ENCODE peak calls at places on chromosomes 11 and 22, in seven cellular contexts. S is uterus; G is heart left ventricle; V is effector memory CD4-positive, alpha-beta T cell; Z is coronary artery; C is fibroblast of the aortic adventitia; J is GM23248. H is an unnamed sample.

GRCh38 chr11:92886243-92886905 is 83.1 kb upstream of the MTNR1B start:
- DNase-seq in S (no peak), G (no peak), V (no peak), Z (no peak), C (peak; percentile 51), J (peak; percentile 61), H (peak; percentile 71)

GRCh38 chr11:4094348-4095291 is at the start of gene RRM1:
- DNase-seq in S (peak; percentile 96), G (peak; percentile 96), V (peak; percentile 88), Z (peak; percentile 96), C (peak; percentile 95), J (peak; percentile 98), H (peak; percentile 98)

GRCh38 chr11:103811870-103812509 is 224.4 kb upstream of the DDI1 start:
- DNase-seq in S (no peak), G (no peak), V (no peak), Z (no peak), C (no peak), J (no peak), H (no peak)

GRCh38 chr11:35494966-35495365 is 30.4 kb downstream of the PAMR1 start:
- DNase-seq in S (no peak), G (no peak), V (no peak), Z (no peak), C (no peak), J (no peak), H (no peak)

GRCh38 chr11:1121343-1122331 is 36.1 kb upstream of the MUC5AC start:
- DNase-seq in S (no peak), G (peak; percentile 37), V (no peak), Z (no peak), C (peak; percentile 10), J (peak; percentile 36), H (no peak)

GRCh38 chr11:27124514-27125264 is 84.1 kb downstream of the BBOX1 start:
- DNase-seq in S (no peak), G (no peak), V (no peak), Z (no peak), C (peak; percentile 65), J (peak; percentile 57), H (peak; percentile 55)

GRCh38 chr22:39938509-39938908 is 21.7 kb upstream of the TMA7B start:
- DNase-seq in S (no peak), G (no peak), V (no peak), Z (no peak), C (no peak), J (no peak), H (no peak)

GRCh38 chr11:44950036-44950624 is 553 bp downstream of the TP53I11 start:
- DNase-seq in S (peak; percentile 42), G (peak; percentile 74), V (no peak), Z (no peak), C (no peak), J (peak; percentile 55), H (no peak)

GRCh38 chr11:8025816-8026215 is 38.7 kb downstream of the EIF3F start:
- DNase-seq in S (no peak), G (no peak), V (no peak), Z (no peak), C (peak; percentile 86), J (peak; percentile 77), H (peak; percentile 66)

GRCh38 chr11:73579641-73580434 is 18.1 kb downstream of the FAM168A start:
- DNase-seq in S (no peak), G (no peak), V (no peak), Z (no peak), C (peak; percentile 41), J (peak; percentile 10), H (no peak)

GRCh38 chr11:133386262-133386661 is 146.0 kb downstream of the OPCML start:
- DNase-seq in S (no peak), G (no peak), V (no peak), Z (no peak), C (no peak), J (no peak), H (no peak)

GRCh38 chr22:37633082-37633692 is 6.3 kb upstream of the SH3BP1 start:
- DNase-seq in S (no peak), G (no peak), V (no peak), Z (no peak), C (no peak), J (no peak), H (peak; percentile 20)

GRCh38 chr11:129117595-129118350 is 74.4 kb downstream of the ARHGAP32 start:
- DNase-seq in S (peak; percentile 25), G (no peak), V (peak; percentile 6), Z (no peak), C (peak; percentile 87), J (peak; percentile 77), H (peak; percentile 81)

GRCh38 chr11:115541518-115541917 is 37.3 kb upstream of the CADM1 start:
- DNase-seq in S (no peak), G (no peak), V (no peak), Z (no peak), C (no peak), J (no peak), H (no peak)

GRCh38 chr22:19941365-19942070 is at the start of the genes COMT and TXNRD2:
- DNase-seq in S (peak; percentile 73), G (peak; percentile 91), V (peak; percentile 59), Z (no peak), C (peak; percentile 51), J (peak; percentile 88), H (peak; percentile 55)

GRCh38 chr11:14423633-14424032 is 64.7 kb upstream of the RRAS2 start:
- DNase-seq in S (no peak), G (no peak), V (no peak), Z (no peak), C (peak; percentile 64), J (peak; percentile 42), H (peak; percentile 64)

GRCh38 chr11:71489311-71490043 is 36.5 kb downstream of the NADSYN1 start:
- DNase-seq in S (no peak), G (no peak), V (no peak), Z (no peak), C (peak; percentile 1), J (no peak), H (peak; percentile 43)

GRCh38 chr22:42439021-42439420 is 6.8 kb upstream of the NFAM1 start:
- DNase-seq in S (no peak), G (no peak), V (no peak), Z (no peak), C (peak; percentile 9), J (no peak), H (no peak)

GRCh38 chr11:66085071-66085470 is 15.0 kb downstream of the PACS1 start:
- DNase-seq in S (no peak), G (no peak), V (no peak), Z (no peak), C (peak; percentile 43), J (peak; percentile 50), H (no peak)

GRCh38 chr11:66082936-66083698 is 13.0 kb downstream of the PACS1 start:
- DNase-seq in S (no peak), G (no peak), V (no peak), Z (no peak), C (peak; percentile 53), J (no peak), H (no peak)

GRCh38 chr11:66076561-66076960 is 6.5 kb downstream of the PACS1 start:
- DNase-seq in S (no peak), G (no peak), V (no peak), Z (no peak), C (peak; percentile 37), J (no peak), H (no peak)

GRCh38 chr11:66081505-66081904 is 11.4 kb downstream of the PACS1 start:
- DNase-seq in S (no peak), G (no peak), V (peak; percentile 70), Z (no peak), C (no peak), J (peak; percentile 29), H (no peak)

DNA sequence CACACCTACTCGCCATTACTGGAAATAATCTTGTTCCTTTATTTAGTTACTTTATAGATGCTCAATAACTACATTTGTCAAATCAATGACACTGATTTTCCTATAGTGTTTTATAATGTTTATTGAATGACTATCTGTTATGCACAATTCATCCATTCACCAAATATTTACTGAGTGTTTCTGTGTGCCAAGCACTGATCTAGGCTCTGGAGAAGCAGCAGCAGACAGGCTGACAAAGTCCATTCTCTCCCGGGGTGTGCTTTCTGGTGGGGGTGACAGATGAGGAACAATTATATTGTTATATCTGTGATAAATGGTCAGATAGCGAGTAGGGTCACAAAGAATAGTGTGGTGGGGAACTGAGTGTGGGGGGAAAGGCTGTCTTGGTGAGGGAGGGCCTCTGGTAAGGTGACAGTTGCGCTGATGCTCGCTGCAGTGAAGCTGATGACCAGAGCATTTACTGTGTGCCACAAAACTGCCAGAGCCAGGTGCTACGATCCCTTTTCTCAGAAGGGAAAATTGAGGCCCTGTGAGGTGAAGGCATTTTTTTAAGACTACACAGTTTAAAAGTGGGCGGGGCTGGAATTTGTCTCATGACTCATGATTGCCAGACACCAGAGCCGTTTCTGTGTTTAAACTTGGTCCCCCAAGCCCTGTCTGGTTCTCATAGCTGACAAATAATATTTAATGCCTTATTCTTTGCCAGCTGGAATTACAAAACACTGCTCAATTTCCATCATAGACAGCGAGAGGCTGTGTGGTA is 10.2 kb downstream of the PACS1 start:
- DNase-seq in S (peak; percentile 41), G (no peak), V (peak; percentile 68), Z (no peak), C (peak; percentile 86), J (peak; percentile 95), H (peak; percentile 71)
- H3K4me3 ChIP-seq in S (no peak overlapping the region), G (no peak overlapping the region), V (no peak overlapping the region), Z (no peak overlapping the region), C (no peak overlapping the region), J (peak overlapping the region; percentile 7), H (no peak overlapping the region)

DNA sequence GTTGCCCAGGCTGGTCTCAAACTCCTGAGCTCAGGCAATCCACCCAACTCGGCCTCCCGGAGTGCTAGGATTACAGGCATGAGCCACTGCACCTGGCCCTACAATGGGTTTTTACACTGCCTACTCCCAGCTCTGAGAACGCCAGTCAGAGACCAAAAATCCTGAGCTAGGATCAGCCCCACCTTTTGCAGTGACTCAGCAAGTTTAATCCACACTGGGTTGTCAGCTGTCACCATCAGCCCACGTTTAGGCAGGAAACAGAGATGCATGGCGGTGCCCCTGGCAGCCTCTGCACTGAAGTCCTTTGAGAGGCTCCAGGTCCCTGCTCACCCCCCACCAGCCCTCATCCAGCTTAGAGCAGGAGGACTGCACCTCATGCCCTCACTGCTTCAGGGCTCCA is 117.6 kb downstream of the ARHGAP8 start:
- DNase-seq in S (no peak), G (peak; percentile 28), V (no peak), Z (no peak), C (peak; percentile 30), J (peak; percentile 52), H (no peak)
- H3K4me3 ChIP-seq in S (no peak overlapping the region), G (no peak overlapping the region), V (no peak overlapping the region), Z (no peak overlapping the region), C (no peak overlapping the region), J (no peak overlapping the region), H (no peak overlapping the region)

DNA sequence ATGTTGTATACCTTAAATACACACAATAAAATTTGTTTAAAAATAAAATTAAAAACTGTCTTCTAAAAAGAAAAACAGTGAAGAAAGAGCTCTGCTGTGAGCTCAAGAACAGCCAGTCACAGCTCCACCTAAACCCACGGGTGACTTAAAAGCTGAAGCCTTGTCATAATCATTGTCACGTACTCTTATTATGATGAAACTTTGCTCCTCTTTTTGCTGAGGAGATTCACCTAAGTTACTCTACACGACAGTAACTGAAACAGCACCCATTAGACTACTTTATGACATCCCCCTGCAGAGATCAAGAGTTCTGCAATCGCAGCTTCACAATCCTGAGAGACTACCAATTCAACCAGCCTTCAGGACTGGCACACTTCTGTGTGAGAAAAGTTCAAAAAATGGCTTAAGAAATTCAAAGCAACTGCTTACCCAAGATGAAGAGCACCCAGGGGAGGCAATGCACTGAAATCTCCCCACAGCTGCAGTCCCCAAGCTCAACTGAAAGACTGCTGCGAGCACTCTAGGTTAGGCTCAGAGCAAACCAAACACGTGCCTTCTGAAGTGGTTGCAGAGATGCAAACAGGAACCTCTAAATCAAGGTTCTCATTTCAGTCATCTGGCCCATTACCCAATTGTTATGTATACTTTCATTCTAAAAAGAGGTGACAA is at the start of gene JAML:
- DNase-seq in S (no peak), G (no peak), V (peak; percentile 35), Z (no peak), C (no peak), J (no peak), H (no peak)
- H3K4me3 ChIP-seq in S (no peak within 1 kb of the TSS), G (peak within 1 kb of the TSS; percentile 10), V (peak within 1 kb of the TSS; percentile 48), Z (no peak within 1 kb of the TSS), C (no peak within 1 kb of the TSS), J (no peak within 1 kb of the TSS), H (no peak within 1 kb of the TSS)

GRCh38 chr11:79067355-79067685 is 373.5 kb downstream of the TENM4 start:
- DNase-seq in S (no peak), G (no peak), V (no peak), Z (no peak), C (no peak), J (no peak), H (no peak)
- H3K4me3 ChIP-seq in S (no peak overlapping the region), G (no peak overlapping the region), V (no peak overlapping the region), Z (no peak overlapping the region), C (no peak overlapping the region), J (no peak overlapping the region), H (no peak overlapping the region)

H was measured in astrocyte of the spinal cord.